ENCODE peak calls at places on chromosome 2, in four cellular contexts. B is GM12865, V is H7, E is fibroblast of lung. M is an unnamed sample.

GRCh38 chr2:108351889-108352288 is 25.9 kb upstream of the SULT1C4 start:
- DNase-seq in B (no peak), V (no peak), E (peak), M (no peak)

GRCh38 chr2:137231616-137232015 is 466.3 kb downstream of the THSD7B start:
- DNase-seq in B (no peak), V (no peak), E (no peak), M (no peak)

GRCh38 chr2:32918774-32919173 is 28.0 kb upstream of the LTBP1 start:
- DNase-seq in B (no peak), V (no peak), E (no peak), M (no peak)

GRCh38 chr2:109065335-109065734 is 63.7 kb upstream of the SH3RF3 start:
- DNase-seq in B (no peak), V (no peak), E (no peak), M (no peak)

GRCh38 chr2:96156011-96156820 is 11.0 kb upstream of the DUSP2 start:
- DNase-seq in B (peak), V (peak), E (no peak), M (no peak)

GRCh38 chr2:25294573-25295462 is 46.9 kb downstream of the DNMT3A start:
- DNase-seq in B (peak), V (peak), E (peak), M (no peak)

GRCh38 chr2:120524174-120524573 is 178.2 kb downstream of the INHBB start:
- DNase-seq in B (no peak), V (no peak), E (no peak), M (no peak)

GRCh38 chr2:15059870-15060617 is 427.5 kb downstream of the LRATD1 start:
- DNase-seq in B (no peak), V (no peak), E (peak), M (no peak)

GRCh38 chr2:121902171-121902591 is 146.7 kb downstream of the TSN start:
- DNase-seq in B (no peak), V (peak), E (no peak), M (no peak)

GRCh38 chr2:137944714-137945113 is 19.6 kb upstream of the HNMT start:
- DNase-seq in B (no peak), V (no peak), E (no peak), M (no peak)

GRCh38 chr2:120647487-120647886 is 88.2 kb upstream of the GLI2 start:
- DNase-seq in B (no peak), V (no peak), E (peak), M (peak)

GRCh38 chr2:73418343-73418742 is 32.7 kb downstream of the ALMS1 start:
- DNase-seq in B (no peak), V (no peak), E (peak), M (peak)

GRCh38 chr2:227479865-227480475 is 8.0 kb downstream of the AGFG1 start:
- DNase-seq in B (peak), V (no peak), E (no peak), M (peak)

GRCh38 chr2:198628596-198628995 is 824.2 kb downstream of the PLCL1 start:
- DNase-seq in B (no peak), V (no peak), E (no peak), M (no peak)

GRCh38 chr2:95072424-95072823 is 46.9 kb downstream of the MAL start:
- DNase-seq in B (no peak), V (no peak), E (no peak), M (no peak)

GRCh38 chr2:1830936-1831616 is 86.8 kb upstream of the PXDN start:
- DNase-seq in B (no peak), V (no peak), E (peak), M (no peak)

GRCh38 chr2:165827219-165827920 is 33.3 kb upstream of the GALNT3 start:
- DNase-seq in B (no peak), V (no peak), E (no peak), M (no peak)

GRCh38 chr2:128643221-128644065 is 324.8 kb upstream of the HS6ST1 start:
- DNase-seq in B (no peak), V (peak), E (no peak), M (no peak)

GRCh38 chr2:3642521-3643215 is 15.3 kb upstream of the ALLC start:
- DNase-seq in B (no peak), V (no peak), E (no peak), M (no peak)

GRCh38 chr2:78718031-78718430 is 307.5 kb upstream of the REG3G start:
- DNase-seq in B (no peak), V (no peak), E (peak), M (no peak)

GRCh38 chr2:156580501-156580900 is 144.3 kb downstream of the GPD2 start:
- DNase-seq in B (no peak), V (no peak), E (no peak), M (no peak)

GRCh38 chr2:10136187-10136934 is 13.8 kb downstream of the RRM2 start:
- DNase-seq in B (no peak), V (no peak), E (no peak), M (no peak)

GRCh38 chr2:61775956-61776570 is 77.8 kb downstream of the FAM161A start:
- DNase-seq in B (peak), V (no peak), E (no peak), M (no peak)

GRCh38 chr2:199707584-199708185 is 143.3 kb downstream of the FTCDNL1 start:
- DNase-seq in B (no peak), V (no peak), E (no peak), M (no peak)

GRCh38 chr2:40550085-40550484 is 98.2 kb upstream of the SLC8A1 start:
- DNase-seq in B (no peak), V (no peak), E (no peak), M (no peak)

GRCh38 chr2:68255736-68256450 is 3.6 kb upstream of the PPP3R1 start:
- DNase-seq in B (no peak), V (peak), E (peak), M (no peak)

GRCh38 chr2:181573140-181573736 is 83.7 kb downstream of the CERKL start:
- DNase-seq in B (peak), V (no peak), E (peak), M (peak)

GRCh38 chr2:145692971-145693478 is 1173.1 kb upstream of the ZEB2 start:
- DNase-seq in B (peak), V (no peak), E (peak), M (peak)

GRCh38 chr2:111679202-111679601 is 204.8 kb downstream of the ANAPC1 start:
- DNase-seq in B (no peak), V (no peak), E (no peak), M (no peak)

GRCh38 chr2:152585830-152586484 is 131.3 kb downstream of the PRPF40A start:
- DNase-seq in B (no peak), V (no peak), E (peak), M (peak)

GRCh38 chr2:136058262-136058661 is 59.7 kb downstream of the CXCR4 start:
- DNase-seq in B (no peak), V (peak), E (no peak), M (no peak)

GRCh38 chr2:219290381-219291171 is 11.4 kb downstream of the DNAJB2 start:
- DNase-seq in B (no peak), V (no peak), E (no peak), M (no peak)

GRCh38 chr2:185859506-185859905 is 120.9 kb downstream of the FSIP2 start:
- DNase-seq in B (no peak), V (no peak), E (peak), M (no peak)

GRCh38 chr2:240224676-240225075 is 84.2 kb upstream of the OTOS start:
- DNase-seq in B (no peak), V (no peak), E (peak), M (peak)

GRCh38 chr2:159030674-159031380 is 62.4 kb downstream of the TANC1 start:
- DNase-seq in B (no peak), V (peak), E (peak), M (no peak)

GRCh38 chr2:135227386-135227785 is 175.3 kb downstream of the RAB3GAP1 start:
- DNase-seq in B (no peak), V (no peak), E (peak), M (peak)

GRCh38 chr2:241629762-241630435 is 7.1 kb downstream of the THAP4 start:
- DNase-seq in B (no peak), V (no peak), E (peak), M (no peak)
- H3K4me3 ChIP-seq in B (no peak), V (no peak), E (no peak), M (no peak)

GRCh38 chr2:169512525-169512924 is 3.0 kb downstream of the KLHL41 start:
- DNase-seq in B (no peak), V (no peak), E (peak), M (no peak)
- H3K4me3 ChIP-seq in B (no peak), V (no peak), E (no peak), M (no peak)

DNA sequence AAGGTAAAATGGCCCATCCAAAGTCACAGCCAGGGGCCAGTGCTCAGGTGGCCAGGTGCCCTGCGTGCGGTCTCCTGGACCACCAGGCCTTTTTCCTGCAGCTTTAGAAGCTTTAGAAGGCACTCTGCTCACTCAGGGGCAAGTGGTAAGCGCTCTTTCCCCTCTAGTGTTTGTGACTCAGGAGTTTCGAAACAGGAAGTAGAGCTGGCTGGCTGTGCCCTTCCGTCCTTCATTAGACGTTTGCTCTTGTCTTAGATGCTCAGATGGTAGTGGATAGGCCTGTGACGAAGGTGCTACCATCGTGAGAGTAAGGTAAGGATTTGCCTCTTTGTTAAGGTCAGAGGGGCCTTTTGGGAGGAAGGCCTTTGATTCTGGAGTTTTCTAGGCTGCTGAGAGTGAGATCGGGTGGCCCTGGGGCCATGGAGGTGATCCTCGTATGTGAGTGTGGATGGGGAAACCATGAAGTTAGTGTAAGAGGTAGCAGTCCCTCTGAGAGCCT is at the start of gene CASP8:
- DNase-seq in B (peak), V (no peak), E (peak), M (no peak)
- H3K4me3 ChIP-seq in B (peak), V (no peak), E (peak), M (no peak)

DNA sequence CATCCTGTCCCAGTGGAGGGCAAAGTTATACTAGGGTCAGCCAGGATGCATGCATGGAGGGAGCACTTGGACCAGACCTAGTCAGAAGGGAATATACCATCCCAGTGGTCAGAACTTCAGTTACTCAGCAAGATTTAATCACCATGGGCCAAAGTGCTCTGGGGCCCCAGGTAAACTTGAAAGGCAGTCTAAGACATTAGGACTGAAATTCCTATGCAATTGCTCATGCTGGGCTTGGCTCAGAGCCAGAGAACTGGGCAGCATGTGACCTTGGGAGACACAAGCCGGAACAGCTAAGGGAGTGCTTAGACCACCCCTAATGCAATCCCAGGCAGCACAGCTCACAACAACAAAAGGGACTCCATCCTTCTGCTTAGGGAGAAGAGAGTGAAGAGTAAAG is 401.3 kb downstream of the KCNJ3 start:
- DNase-seq in B (no peak), V (no peak), E (peak), M (no peak)
- H3K4me3 ChIP-seq in B (no peak), V (no peak), E (no peak), M (no peak)

DNA sequence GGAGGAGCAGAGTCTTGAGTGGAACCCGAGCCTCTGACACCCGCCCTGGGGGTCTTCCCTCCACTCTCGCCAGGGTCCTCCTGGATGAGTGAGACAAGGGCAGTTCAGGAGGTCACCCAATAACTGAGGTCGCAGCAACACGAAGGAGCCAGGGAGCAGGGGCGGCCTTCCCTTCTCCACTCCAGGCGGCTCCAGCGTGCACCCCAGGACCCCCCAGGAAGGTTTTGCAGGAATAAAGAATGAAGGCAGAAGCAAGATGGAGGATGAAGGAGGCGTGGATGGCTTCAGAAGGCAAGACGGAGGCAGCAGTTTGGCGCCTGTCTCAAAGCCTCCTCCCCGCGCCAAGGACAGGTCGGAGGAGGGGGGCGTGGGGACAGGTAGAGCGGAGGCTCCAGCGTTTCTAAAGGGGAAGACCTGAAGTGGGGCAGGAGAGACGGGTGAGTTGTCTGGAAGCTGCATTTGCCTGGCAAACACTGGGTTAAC is 579 bp upstream of the ITM2C start:
- DNase-seq in B (no peak), V (no peak), E (no peak), M (no peak)
- H3K4me3 ChIP-seq in B (peak), V (peak), E (peak), M (peak)

GRCh38 chr2:66930499-66931165 is 466.5 kb upstream of the ETAA1 start:
- DNase-seq in B (no peak), V (no peak), E (no peak), M (no peak)
- H3K4me3 ChIP-seq in B (no peak), V (no peak), E (no peak), M (no peak)

GRCh38 chr2:172102159-172102857 is 392 bp downstream of the DLX2 start:
- DNase-seq in B (peak), V (peak), E (peak), M (no peak)

GRCh38 chr2:172101707-172102158 is 967 bp downstream of the DLX2 start:
- DNase-seq in B (no peak), V (no peak), E (no peak), M (no peak)

GRCh38 chr2:172102858-172103359 is at the start of gene DLX2:
- DNase-seq in B (peak), V (peak), E (peak), M (no peak)

GRCh38 chr2:172105715-172106124 is 3.0 kb upstream of the DLX2 start:
- DNase-seq in B (no peak), V (peak), E (no peak), M (no peak)

GRCh38 chr2:172103471-172104292 is 982 bp upstream of the DLX2 start:
- DNase-seq in B (peak), V (peak), E (peak), M (no peak)
- H3K4me3 ChIP-seq in B (peak), V (no peak), E (no peak), M (peak)